ENCODE peak calls at places on chromosomes 7 and 10, in six cellular contexts. One of them, this sample, is unnamed.
A peak's percentile ranks its signal among the peaks of the same experiment; 100 is the strongest.

GRCh38 chr7:43625453-43625852 is 42.5 kb downstream of the STK17A start:
- DNase-seq in GM12878: no peak
- DNase-seq in H1: no peak
- DNase-seq in SK-N-SH: no peak
- DNase-seq in K562: no peak
- DNase-seq in HCT116: no peak
- DNase-seq in this sample: no peak

GRCh38 chr10:12412671-12413368 is 63.5 kb downstream of the CAMK1D start:
- DNase-seq in SK-N-SH: no peak
- DNase-seq in K562: no peak
- DNase-seq in H1: no peak
- DNase-seq in HCT116: no peak
- DNase-seq in GM12878: no peak
- DNase-seq in this sample: no peak

GRCh38 chr10:51765284-51765971 is 66.0 kb upstream of the CSTF2T start:
- DNase-seq in GM12878: no peak
- DNase-seq in H1: no peak
- DNase-seq in K562: no peak
- DNase-seq in SK-N-SH: peak; percentile 3
- DNase-seq in HCT116: no peak
- DNase-seq in this sample: no peak

GRCh38 chr10:21807162-21807561 is 196.4 kb downstream of the DNAJC1 start:
- DNase-seq in HCT116: no peak
- DNase-seq in K562: peak; percentile 88
- DNase-seq in SK-N-SH: no peak
- DNase-seq in H1: peak; percentile 23
- DNase-seq in GM12878: no peak
- DNase-seq in this sample: no peak

GRCh38 chr10:17665742-17666141 is 21.8 kb downstream of the STAM start:
- DNase-seq in K562: no peak
- DNase-seq in SK-N-SH: no peak
- DNase-seq in GM12878: no peak
- DNase-seq in H1: no peak
- DNase-seq in HCT116: no peak
- DNase-seq in this sample: no peak

GRCh38 chr7:14734839-14735321 is 167.7 kb downstream of the DGKB start:
- DNase-seq in K562: no peak
- DNase-seq in GM12878: no peak
- DNase-seq in H1: peak; percentile 38
- DNase-seq in HCT116: no peak
- DNase-seq in SK-N-SH: peak; percentile 43
- DNase-seq in this sample: no peak

GRCh38 chr10:115390607-115391006 is 297.4 kb downstream of the ATRNL1 start:
- DNase-seq in GM12878: no peak
- DNase-seq in H1: no peak
- DNase-seq in K562: no peak
- DNase-seq in SK-N-SH: no peak
- DNase-seq in HCT116: no peak
- DNase-seq in this sample: no peak

GRCh38 chr7:158016171-158017087 is 571.2 kb downstream of the PTPRN2 start:
- DNase-seq in HCT116: no peak
- DNase-seq in K562: no peak
- DNase-seq in H1: no peak
- DNase-seq in SK-N-SH: peak; percentile 56
- DNase-seq in GM12878: no peak
- DNase-seq in this sample: no peak

GRCh38 chr7:64045301-64046040 is at the start of gene ZNF727:
- DNase-seq in HCT116: no peak
- DNase-seq in SK-N-SH: peak; percentile 67
- DNase-seq in K562: peak; percentile 7
- DNase-seq in H1: no peak
- DNase-seq in GM12878: no peak
- DNase-seq in this sample: peak; percentile 98

GRCh38 chr7:11914645-11915044 is 82.6 kb upstream of the THSD7A start:
- DNase-seq in SK-N-SH: no peak
- DNase-seq in HCT116: no peak
- DNase-seq in H1: no peak
- DNase-seq in GM12878: no peak
- DNase-seq in K562: no peak
- DNase-seq in this sample: no peak

GRCh38 chr10:2463301-2463700 is 604.0 kb upstream of the PFKP start:
- DNase-seq in GM12878: no peak
- DNase-seq in SK-N-SH: no peak
- DNase-seq in H1: no peak
- DNase-seq in K562: no peak
- DNase-seq in HCT116: no peak
- DNase-seq in this sample: no peak

GRCh38 chr10:80486785-80487421 is 32.8 kb downstream of the TSPAN14 start:
- DNase-seq in K562: no peak
- DNase-seq in GM12878: no peak
- DNase-seq in HCT116: no peak
- DNase-seq in SK-N-SH: no peak
- DNase-seq in H1: no peak
- DNase-seq in this sample: no peak

GRCh38 chr7:96949766-96950165 is 55.6 kb upstream of the DLX6 start:
- DNase-seq in K562: no peak
- DNase-seq in GM12878: no peak
- DNase-seq in SK-N-SH: no peak
- DNase-seq in HCT116: no peak
- DNase-seq in H1: no peak
- DNase-seq in this sample: peak; percentile 90

GRCh38 chr10:101645659-101646058 is 49.3 kb downstream of the FBXW4 start:
- DNase-seq in GM12878: no peak
- DNase-seq in SK-N-SH: no peak
- DNase-seq in H1: no peak
- DNase-seq in K562: no peak
- DNase-seq in HCT116: no peak
- DNase-seq in this sample: no peak

GRCh38 chr10:81303656-81304055 is 571.3 kb upstream of the NRG3 start:
- DNase-seq in H1: no peak
- DNase-seq in GM12878: no peak
- DNase-seq in SK-N-SH: no peak
- DNase-seq in K562: no peak
- DNase-seq in HCT116: no peak
- DNase-seq in this sample: no peak

GRCh38 chr10:19332304-19332703 is 283.7 kb downstream of the MALRD1 start:
- DNase-seq in GM12878: no peak
- DNase-seq in SK-N-SH: no peak
- DNase-seq in K562: no peak
- DNase-seq in HCT116: no peak
- DNase-seq in H1: no peak
- DNase-seq in this sample: no peak

GRCh38 chr7:5620459-5620881 is 161.0 kb downstream of the RNF216 start:
- DNase-seq in GM12878: no peak
- DNase-seq in SK-N-SH: peak; percentile 61
- DNase-seq in K562: no peak
- DNase-seq in HCT116: no peak
- DNase-seq in H1: no peak
- DNase-seq in this sample: no peak

GRCh38 chr10:97849491-97850402 is at the start of gene GOLGA7B:
- DNase-seq in K562: peak; percentile 72
- DNase-seq in SK-N-SH: peak; percentile 92
- DNase-seq in HCT116: no peak
- DNase-seq in H1: no peak
- DNase-seq in GM12878: no peak
- DNase-seq in this sample: peak; percentile 75

GRCh38 chr10:118712930-118713634 is 41.7 kb downstream of the CACUL1 start:
- DNase-seq in H1: no peak
- DNase-seq in K562: peak; percentile 7
- DNase-seq in HCT116: no peak
- DNase-seq in GM12878: no peak
- DNase-seq in SK-N-SH: peak; percentile 36
- DNase-seq in this sample: no peak

GRCh38 chr10:133375357-133376115 is 2.4 kb upstream of the ECHS1 start:
- DNase-seq in SK-N-SH: no peak
- DNase-seq in GM12878: no peak
- DNase-seq in K562: no peak
- DNase-seq in H1: no peak
- DNase-seq in HCT116: no peak
- DNase-seq in this sample: no peak

GRCh38 chr10:46515402-46516192 is 40.9 kb downstream of the GPRIN2 start:
- DNase-seq in SK-N-SH: no peak
- DNase-seq in HCT116: no peak
- DNase-seq in K562: no peak
- DNase-seq in GM12878: no peak
- DNase-seq in H1: no peak
- DNase-seq in this sample: no peak

GRCh38 chr7:45151967-45152366 is 5.6 kb upstream of the RAMP3 start:
- DNase-seq in SK-N-SH: no peak
- DNase-seq in H1: no peak
- DNase-seq in GM12878: no peak
- DNase-seq in K562: no peak
- DNase-seq in HCT116: no peak
- DNase-seq in this sample: no peak

GRCh38 chr7:22574756-22575517 is 74.9 kb upstream of the STEAP1B start:
- DNase-seq in H1: no peak
- DNase-seq in SK-N-SH: no peak
- DNase-seq in HCT116: no peak
- DNase-seq in K562: no peak
- DNase-seq in GM12878: no peak
- DNase-seq in this sample: no peak

GRCh38 chr7:74043523-74043951 is 15.6 kb downstream of the ELN start:
- DNase-seq in GM12878: no peak
- DNase-seq in K562: no peak
- DNase-seq in HCT116: no peak
- DNase-seq in H1: no peak
- DNase-seq in SK-N-SH: peak; percentile 91
- DNase-seq in this sample: no peak

GRCh38 chr7:140829720-140830119 is 95.0 kb downstream of the BRAF start:
- DNase-seq in HCT116: no peak
- DNase-seq in GM12878: no peak
- DNase-seq in SK-N-SH: no peak
- DNase-seq in H1: no peak
- DNase-seq in K562: no peak
- DNase-seq in this sample: no peak

GRCh38 chr7:27165655-27166474 is 528 bp upstream of the HOXA9 start:
- DNase-seq in HCT116: no peak
- DNase-seq in K562: no peak
- DNase-seq in H1: no peak
- DNase-seq in GM12878: no peak
- DNase-seq in SK-N-SH: no peak
- DNase-seq in this sample: no peak

GRCh38 chr7:55309040-55309991 is 55.8 kb upstream of the LANCL2 start:
- DNase-seq in SK-N-SH: no peak
- DNase-seq in GM12878: peak; percentile 99
- DNase-seq in H1: no peak
- DNase-seq in K562: no peak
- DNase-seq in HCT116: no peak
- DNase-seq in this sample: no peak

GRCh38 chr7:2607122-2607912 is 24.5 kb upstream of the TTYH3 start:
- DNase-seq in SK-N-SH: peak; percentile 48
- DNase-seq in GM12878: no peak
- DNase-seq in HCT116: no peak
- DNase-seq in K562: no peak
- DNase-seq in H1: no peak
- DNase-seq in this sample: no peak

GRCh38 chr7:1662767-1663166 is 7.3 kb upstream of the ELFN1 start:
- DNase-seq in K562: no peak
- DNase-seq in HCT116: no peak
- DNase-seq in GM12878: no peak
- DNase-seq in H1: no peak
- DNase-seq in SK-N-SH: peak; percentile 26
- DNase-seq in this sample: no peak

GRCh38 chr10:73577788-73578187 is 13.4 kb downstream of the USP54 start:
- DNase-seq in GM12878: no peak
- DNase-seq in SK-N-SH: no peak
- DNase-seq in K562: no peak
- DNase-seq in H1: no peak
- DNase-seq in HCT116: no peak
- DNase-seq in this sample: peak; percentile 89
- TF ChIP-seq JUND in GM12878: no peak
- TF ChIP-seq JUND in SK-N-SH: no peak
- TF ChIP-seq JUND in K562: no peak
- TF ChIP-seq JUND in H1: no peak
- TF ChIP-seq JUND in HCT116: no peak
- TF ChIP-seq JUND in this sample: no peak

DNA sequence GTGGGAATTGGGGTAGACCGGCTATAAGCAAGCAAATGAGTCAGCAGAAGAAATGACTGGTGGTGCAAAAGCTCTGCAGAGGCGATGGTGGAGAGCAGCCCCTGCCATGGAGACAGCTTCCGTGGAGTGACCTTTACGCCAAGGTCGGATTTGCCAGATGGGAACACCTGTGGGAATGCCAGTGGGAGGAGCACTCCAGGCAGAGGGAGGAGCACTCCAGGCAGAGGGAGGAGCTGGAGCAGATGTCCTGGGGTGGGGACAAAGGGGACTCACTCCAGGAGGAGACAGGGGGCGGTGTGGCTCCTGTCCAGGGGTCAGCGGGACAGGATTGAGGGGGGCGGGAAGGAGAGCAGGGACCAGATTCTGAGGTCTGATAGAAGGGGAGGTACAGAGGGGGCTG is 258.8 kb upstream of the CTBP2 start:
- DNase-seq in GM12878: no peak
- DNase-seq in K562: no peak
- DNase-seq in SK-N-SH: no peak
- DNase-seq in HCT116: no peak
- DNase-seq in H1: no peak
- DNase-seq in this sample: no peak
- TF ChIP-seq JUND in GM12878: no peak
- TF ChIP-seq JUND in K562: no peak
- TF ChIP-seq JUND in SK-N-SH: no peak
- TF ChIP-seq JUND in HCT116: no peak
- TF ChIP-seq JUND in H1: no peak
- TF ChIP-seq JUND in this sample: no peak

DNA sequence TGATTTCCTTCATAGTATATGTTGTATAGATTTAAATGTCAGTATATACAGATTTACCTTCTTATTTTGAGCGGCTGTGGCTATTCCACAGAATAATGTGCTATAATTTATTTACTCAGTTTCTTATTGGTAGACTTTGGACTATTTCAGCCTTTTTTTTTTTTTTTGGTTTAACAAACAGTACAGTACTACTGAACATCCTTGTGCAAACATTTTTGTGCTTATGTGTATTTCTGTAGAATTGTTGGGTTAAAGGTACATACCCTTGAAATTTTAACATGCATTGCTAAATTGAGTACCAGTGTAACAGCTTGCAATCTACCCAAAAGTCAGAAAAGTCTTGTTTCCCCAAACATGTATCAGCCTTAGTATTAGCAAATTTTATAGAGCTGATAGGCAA is 68.8 kb downstream of the HHEX start:
- DNase-seq in SK-N-SH: no peak
- DNase-seq in H1: no peak
- DNase-seq in HCT116: no peak
- DNase-seq in K562: no peak
- DNase-seq in GM12878: no peak
- DNase-seq in this sample: no peak
- TF ChIP-seq JUND in SK-N-SH: no peak
- TF ChIP-seq JUND in H1: no peak
- TF ChIP-seq JUND in HCT116: no peak
- TF ChIP-seq JUND in K562: no peak
- TF ChIP-seq JUND in GM12878: no peak
- TF ChIP-seq JUND in this sample: no peak

DNA sequence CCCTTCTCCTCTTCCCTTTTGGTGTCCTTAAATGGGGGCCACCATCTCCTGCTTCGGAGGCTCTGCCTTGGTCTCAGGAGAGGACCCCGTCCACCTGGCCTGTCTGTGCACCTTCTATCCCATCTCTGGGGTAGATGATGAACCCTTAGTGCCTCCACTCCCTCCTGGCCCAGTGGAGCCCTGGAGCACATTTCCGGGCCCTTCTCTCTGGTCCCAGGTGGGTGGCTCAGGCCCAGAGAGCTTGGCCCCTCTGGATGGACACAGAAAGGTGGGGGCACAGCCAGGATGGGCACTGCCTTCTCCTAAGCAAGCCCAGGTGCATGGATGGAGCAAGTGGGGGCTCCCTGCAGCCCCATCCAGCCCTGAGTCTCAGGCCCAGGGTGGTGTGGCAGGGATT is 121.4 kb upstream of the RET start:
- DNase-seq in SK-N-SH: no peak
- DNase-seq in GM12878: no peak
- DNase-seq in HCT116: no peak
- DNase-seq in H1: no peak
- DNase-seq in K562: no peak
- DNase-seq in this sample: no peak
- TF ChIP-seq JUND in SK-N-SH: no peak
- TF ChIP-seq JUND in GM12878: no peak
- TF ChIP-seq JUND in HCT116: no peak
- TF ChIP-seq JUND in H1: no peak
- TF ChIP-seq JUND in K562: no peak
- TF ChIP-seq JUND in this sample: no peak

This sample was measured in T47D.